ENCODE peak calls at places on chromosomes 13 and 19, in nine cellular contexts. One of them, this sample, is unnamed.

GRCh38 chr13:34515201-34515600 is 426.9 kb upstream of the NBEA start:
- DNase-seq in fibroblast of lung: no peak
- DNase-seq in ascending aorta: no peak
- DNase-seq in neural progenitor cell: no peak
- DNase-seq in PC-9: no peak
- DNase-seq in tibial artery: no peak
- DNase-seq in adrenal gland: no peak
- DNase-seq in heart right ventricle: no peak
- DNase-seq in tibial nerve: no peak
- DNase-seq in this sample: no peak

GRCh38 chr13:29497137-29497654 is 98.3 kb downstream of the SLC7A1 start:
- DNase-seq in fibroblast of lung: peak; percentile 65
- DNase-seq in ascending aorta: peak; percentile 63
- DNase-seq in neural progenitor cell: peak; percentile 55
- DNase-seq in PC-9: no peak
- DNase-seq in tibial artery: no peak
- DNase-seq in adrenal gland: no peak
- DNase-seq in heart right ventricle: peak; percentile 84
- DNase-seq in tibial nerve: no peak
- DNase-seq in this sample: no peak

GRCh38 chr13:66765559-66765958 is 464.6 kb downstream of the PCDH9 start:
- DNase-seq in fibroblast of lung: no peak
- DNase-seq in ascending aorta: no peak
- DNase-seq in neural progenitor cell: no peak
- DNase-seq in PC-9: no peak
- DNase-seq in tibial artery: no peak
- DNase-seq in adrenal gland: no peak
- DNase-seq in heart right ventricle: no peak
- DNase-seq in tibial nerve: no peak
- DNase-seq in this sample: no peak

GRCh38 chr13:52393572-52394357 is 12.2 kb downstream of the THSD1 start:
- DNase-seq in fibroblast of lung: no peak
- DNase-seq in ascending aorta: no peak
- DNase-seq in neural progenitor cell: no peak
- DNase-seq in PC-9: no peak
- DNase-seq in tibial artery: no peak
- DNase-seq in adrenal gland: no peak
- DNase-seq in heart right ventricle: no peak
- DNase-seq in tibial nerve: no peak
- DNase-seq in this sample: no peak

GRCh38 chr13:98228661-98229349 is 51.7 kb upstream of the RNF113B start:
- DNase-seq in fibroblast of lung: peak; percentile 60
- DNase-seq in ascending aorta: no peak
- DNase-seq in neural progenitor cell: no peak
- DNase-seq in PC-9: no peak
- DNase-seq in tibial artery: no peak
- DNase-seq in adrenal gland: no peak
- DNase-seq in heart right ventricle: no peak
- DNase-seq in tibial nerve: no peak
- DNase-seq in this sample: no peak

GRCh38 chr19:10565028-10565566 is 713 bp downstream of the KRI1 start:
- DNase-seq in fibroblast of lung: peak; percentile 20
- DNase-seq in ascending aorta: peak; percentile 71
- DNase-seq in neural progenitor cell: peak; percentile 81
- DNase-seq in PC-9: no peak
- DNase-seq in tibial artery: peak; percentile 45
- DNase-seq in adrenal gland: no peak
- DNase-seq in heart right ventricle: peak; percentile 33
- DNase-seq in tibial nerve: peak; percentile 40
- DNase-seq in this sample: no peak

GRCh38 chr19:57068921-57069697 is 50.7 kb upstream of the USP29 start:
- DNase-seq in fibroblast of lung: no peak
- DNase-seq in ascending aorta: no peak
- DNase-seq in neural progenitor cell: no peak
- DNase-seq in PC-9: peak; percentile 11
- DNase-seq in tibial artery: no peak
- DNase-seq in adrenal gland: peak; percentile 81
- DNase-seq in heart right ventricle: no peak
- DNase-seq in tibial nerve: no peak
- DNase-seq in this sample: no peak

GRCh38 chr19:4171676-4172075 is 10.7 kb downstream of the SIRT6 start:
- DNase-seq in fibroblast of lung: no peak
- DNase-seq in ascending aorta: no peak
- DNase-seq in neural progenitor cell: no peak
- DNase-seq in PC-9: no peak
- DNase-seq in tibial artery: no peak
- DNase-seq in adrenal gland: no peak
- DNase-seq in heart right ventricle: no peak
- DNase-seq in tibial nerve: no peak
- DNase-seq in this sample: peak; percentile 65

GRCh38 chr13:42532561-42533335 is 41.2 kb upstream of the TNFSF11 start:
- DNase-seq in fibroblast of lung: no peak
- DNase-seq in ascending aorta: no peak
- DNase-seq in neural progenitor cell: no peak
- DNase-seq in PC-9: no peak
- DNase-seq in tibial artery: no peak
- DNase-seq in adrenal gland: no peak
- DNase-seq in heart right ventricle: no peak
- DNase-seq in tibial nerve: no peak
- DNase-seq in this sample: no peak

GRCh38 chr19:52648336-52648990 is 10.3 kb upstream of the ZNF83 start:
- DNase-seq in fibroblast of lung: peak; percentile 85
- DNase-seq in ascending aorta: no peak
- DNase-seq in neural progenitor cell: no peak
- DNase-seq in PC-9: no peak
- DNase-seq in tibial artery: no peak
- DNase-seq in adrenal gland: no peak
- DNase-seq in heart right ventricle: no peak
- DNase-seq in tibial nerve: no peak
- DNase-seq in this sample: no peak

GRCh38 chr13:40069173-40070044 is 413.9 kb downstream of the COG6 start:
- DNase-seq in fibroblast of lung: peak; percentile 46
- DNase-seq in ascending aorta: peak; percentile 85
- DNase-seq in neural progenitor cell: peak; percentile 75
- DNase-seq in PC-9: peak; percentile 47
- DNase-seq in tibial artery: peak; percentile 72
- DNase-seq in adrenal gland: peak; percentile 79
- DNase-seq in heart right ventricle: peak; percentile 83
- DNase-seq in tibial nerve: peak; percentile 87
- DNase-seq in this sample: peak; percentile 71

GRCh38 chr19:50639121-50640112 is at the start of gene SYT3:
- DNase-seq in fibroblast of lung: peak; percentile 11
- DNase-seq in ascending aorta: no peak
- DNase-seq in neural progenitor cell: peak; percentile 87
- DNase-seq in PC-9: peak; percentile 6
- DNase-seq in tibial artery: no peak
- DNase-seq in adrenal gland: peak; percentile 40
- DNase-seq in heart right ventricle: peak; percentile 28
- DNase-seq in tibial nerve: no peak
- DNase-seq in this sample: no peak

GRCh38 chr13:32824061-32824460 is 192.2 kb upstream of the KL start:
- DNase-seq in fibroblast of lung: no peak
- DNase-seq in ascending aorta: no peak
- DNase-seq in neural progenitor cell: no peak
- DNase-seq in PC-9: no peak
- DNase-seq in tibial artery: no peak
- DNase-seq in adrenal gland: no peak
- DNase-seq in heart right ventricle: no peak
- DNase-seq in tibial nerve: no peak
- DNase-seq in this sample: no peak

GRCh38 chr13:109345433-109345941 is 440.9 kb downstream of the IRS2 start:
- DNase-seq in fibroblast of lung: peak; percentile 87
- DNase-seq in ascending aorta: no peak
- DNase-seq in neural progenitor cell: no peak
- DNase-seq in PC-9: no peak
- DNase-seq in tibial artery: no peak
- DNase-seq in adrenal gland: no peak
- DNase-seq in heart right ventricle: no peak
- DNase-seq in tibial nerve: no peak
- DNase-seq in this sample: no peak

DNA sequence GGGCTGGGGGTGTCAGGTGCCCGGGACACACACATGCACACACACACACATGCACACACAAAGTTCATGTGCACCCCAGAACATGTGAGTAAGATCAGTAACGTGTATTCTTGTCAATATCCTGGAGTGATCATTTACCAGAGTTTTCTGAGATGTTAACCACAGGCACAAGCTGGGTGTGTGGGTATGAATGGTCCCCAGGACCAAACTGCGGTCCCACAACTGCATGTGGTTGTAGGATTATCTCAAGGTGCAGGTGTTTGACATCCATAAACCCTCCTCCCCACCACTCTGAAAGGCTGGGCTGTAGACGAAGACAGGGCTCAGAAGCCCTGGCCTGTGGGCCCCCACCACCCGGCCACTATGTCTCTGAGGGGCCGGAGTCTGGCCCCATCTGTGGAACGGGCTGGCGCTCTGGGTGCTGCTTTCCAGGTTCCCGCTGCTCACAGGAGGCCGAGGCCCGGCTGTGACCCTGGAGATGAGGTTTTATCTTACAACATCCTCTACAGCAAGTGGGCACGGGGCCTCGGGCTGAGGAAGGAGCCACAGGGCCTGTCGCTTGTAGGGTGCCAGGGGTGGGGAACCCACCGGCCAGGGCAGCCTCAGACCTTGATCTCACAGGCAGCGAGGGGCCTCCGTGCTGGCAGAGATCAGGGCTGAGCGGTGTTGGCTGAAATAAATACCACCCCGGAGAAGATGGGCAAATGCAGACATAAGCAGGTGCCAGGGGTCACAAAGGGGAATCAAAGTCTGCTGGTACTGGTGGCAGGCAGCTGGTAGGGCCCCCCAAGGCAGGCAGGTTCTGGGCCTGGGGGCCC is 4.3 kb downstream of the F2RL3 start:
- DNase-seq in fibroblast of lung: no peak
- DNase-seq in ascending aorta: no peak
- DNase-seq in neural progenitor cell: no peak
- DNase-seq in PC-9: no peak
- DNase-seq in tibial artery: no peak
- DNase-seq in adrenal gland: no peak
- DNase-seq in heart right ventricle: no peak
- DNase-seq in tibial nerve: no peak
- DNase-seq in this sample: peak; percentile 66
- H3K4me1 ChIP-seq in fibroblast of lung: no peaks in the 10 kb centered on the region
- H3K4me1 ChIP-seq in ascending aorta: peaks cover 3% of the 10 kb centered on the region
- H3K4me1 ChIP-seq in neural progenitor cell: no peaks in the 10 kb centered on the region
- H3K4me1 ChIP-seq in PC-9: peaks cover 3% of the 10 kb centered on the region
- H3K4me1 ChIP-seq in tibial artery: peaks cover 34% of the 10 kb centered on the region
- H3K4me1 ChIP-seq in adrenal gland: peaks cover 16% of the 10 kb centered on the region
- H3K4me1 ChIP-seq in heart right ventricle: peaks cover 24% of the 10 kb centered on the region
- H3K4me1 ChIP-seq in tibial nerve: peaks cover 33% of the 10 kb centered on the region
- H3K4me1 ChIP-seq in this sample: no peaks in the 10 kb centered on the region

DNA sequence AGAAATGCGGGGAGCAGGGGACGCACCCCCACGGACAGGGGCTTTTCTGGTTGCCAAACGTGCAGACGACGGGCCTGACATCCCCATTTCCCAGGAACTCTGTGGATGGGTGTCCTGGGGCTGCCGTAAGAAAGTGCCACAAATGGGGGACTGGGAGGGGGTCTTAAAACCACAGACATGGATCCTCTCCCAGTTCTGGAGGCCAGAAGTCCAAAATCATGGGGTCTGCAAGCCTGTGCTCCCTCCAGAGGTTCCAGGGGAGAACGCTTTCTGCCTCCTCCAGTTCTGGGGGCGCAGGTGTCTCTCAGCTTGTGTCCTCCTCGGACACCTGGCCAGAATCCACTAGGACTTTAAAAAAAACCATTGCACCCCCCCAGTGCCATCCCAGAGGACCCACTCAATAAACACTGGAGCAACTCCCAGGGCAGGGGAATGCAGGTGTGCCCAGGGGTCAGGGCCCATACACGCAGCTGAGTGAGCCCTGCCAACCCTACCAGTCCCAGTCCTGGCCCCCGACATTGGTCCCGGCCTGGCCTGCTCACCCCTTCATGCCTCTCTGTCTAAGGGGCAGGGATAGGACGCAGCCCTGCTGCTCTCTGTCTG is 103.9 kb downstream of the GADD45B start:
- DNase-seq in fibroblast of lung: no peak
- DNase-seq in ascending aorta: peak; percentile 63
- DNase-seq in neural progenitor cell: no peak
- DNase-seq in PC-9: no peak
- DNase-seq in tibial artery: no peak
- DNase-seq in adrenal gland: no peak
- DNase-seq in heart right ventricle: no peak
- DNase-seq in tibial nerve: no peak
- DNase-seq in this sample: peak; percentile 25
- TF ChIP-seq CTCF in fibroblast of lung: no peak
- TF ChIP-seq CTCF in ascending aorta: peak; percentile 22
- TF ChIP-seq CTCF in neural progenitor cell: no peak
- TF ChIP-seq CTCF in PC-9: peak; percentile 58
- TF ChIP-seq CTCF in tibial artery: peak; percentile 1
- TF ChIP-seq CTCF in adrenal gland: peak; percentile 29
- TF ChIP-seq CTCF in heart right ventricle: peak; percentile 18
- TF ChIP-seq CTCF in tibial nerve: no peak
- TF ChIP-seq CTCF in this sample: no peak

GRCh38 chr19:6733338-6734095 is 3.9 kb downstream of the GPR108 start:
- DNase-seq in fibroblast of lung: no peak
- DNase-seq in ascending aorta: no peak
- DNase-seq in neural progenitor cell: no peak
- DNase-seq in PC-9: no peak
- DNase-seq in tibial artery: no peak
- DNase-seq in adrenal gland: no peak
- DNase-seq in heart right ventricle: no peak
- DNase-seq in tibial nerve: no peak
- DNase-seq in this sample: no peak
- H3K4me3 ChIP-seq in fibroblast of lung: no peak overlapping the region
- H3K4me3 ChIP-seq in ascending aorta: no peak overlapping the region
- H3K4me3 ChIP-seq in neural progenitor cell: no peak overlapping the region
- H3K4me3 ChIP-seq in PC-9: no peak overlapping the region
- H3K4me3 ChIP-seq in tibial artery: no peak overlapping the region
- H3K4me3 ChIP-seq in adrenal gland: no peak overlapping the region
- H3K4me3 ChIP-seq in heart right ventricle: no peak overlapping the region
- H3K4me3 ChIP-seq in tibial nerve: no peak overlapping the region
- H3K4me3 ChIP-seq in this sample: no peak overlapping the region

DNA sequence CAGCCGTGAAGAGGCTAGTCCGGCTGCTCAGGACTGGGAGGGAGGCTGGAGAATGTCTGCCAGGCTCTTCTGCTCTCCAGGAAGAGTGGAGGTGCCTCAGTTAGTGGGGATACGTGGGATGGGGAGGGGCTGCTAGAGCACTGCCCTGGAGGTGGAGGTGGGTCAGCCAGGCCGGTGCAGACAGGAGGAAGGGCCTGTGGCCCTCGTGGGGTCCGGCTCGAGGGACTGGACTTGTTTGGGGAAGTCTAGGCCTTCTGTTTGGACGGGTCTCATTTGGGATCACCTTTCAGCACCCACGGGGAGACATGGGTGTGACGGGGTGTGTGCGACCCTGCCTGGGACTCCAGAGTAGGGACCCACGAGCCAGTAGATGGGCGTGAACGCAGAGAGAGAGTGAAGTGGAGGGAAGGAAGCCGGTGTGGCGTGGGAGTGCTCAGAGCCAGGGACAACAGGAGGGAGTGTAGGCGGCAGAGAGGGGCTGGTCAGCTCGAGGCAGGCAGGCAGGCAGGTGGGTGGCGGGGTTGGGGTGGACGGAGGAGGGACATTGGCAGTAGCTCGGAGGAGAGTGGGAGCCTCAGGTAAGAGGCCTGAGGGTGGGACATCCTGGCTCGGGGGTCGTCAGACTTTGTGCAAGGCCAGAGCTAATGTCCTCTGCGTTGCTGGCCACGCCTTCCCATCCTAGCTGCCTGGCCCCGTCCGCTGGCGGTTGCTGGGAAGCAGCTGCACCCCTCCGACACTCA is 11.5 kb downstream of the EPN1 start:
- DNase-seq in fibroblast of lung: no peak
- DNase-seq in ascending aorta: no peak
- DNase-seq in neural progenitor cell: no peak
- DNase-seq in PC-9: no peak
- DNase-seq in tibial artery: no peak
- DNase-seq in adrenal gland: no peak
- DNase-seq in heart right ventricle: no peak
- DNase-seq in tibial nerve: no peak
- DNase-seq in this sample: peak; percentile 27
- H3K4me1 ChIP-seq in fibroblast of lung: no peaks in the 10 kb centered on the region
- H3K4me1 ChIP-seq in ascending aorta: no peaks in the 10 kb centered on the region
- H3K4me1 ChIP-seq in neural progenitor cell: no peaks in the 10 kb centered on the region
- H3K4me1 ChIP-seq in PC-9: no peaks in the 10 kb centered on the region
- H3K4me1 ChIP-seq in tibial artery: no peaks in the 10 kb centered on the region
- H3K4me1 ChIP-seq in adrenal gland: peaks cover 24% of the 10 kb centered on the region
- H3K4me1 ChIP-seq in heart right ventricle: peaks cover 4% of the 10 kb centered on the region
- H3K4me1 ChIP-seq in tibial nerve: peaks cover 23% of the 10 kb centered on the region
- H3K4me1 ChIP-seq in this sample: no peaks in the 10 kb centered on the region

This sample was measured in left lung.